ENCODE peak calls at places on chromosomes 5 and 9, in seven cellular contexts. K is kidney; U is T1000; C is NCI-H774; X is A549; N is activated CD4-positive, alpha-beta memory T cell treated with anti-CD3 and anti-CD28 coated beads for 36 hours; Q is MCF 10A. W is an unnamed sample.

GRCh38 chr9:107606149-107606790 is 116.7 kb upstream of the KLF4 start:
- DNase-seq in K (no peak), U (no peak), C (no peak), X (no peak), N (no peak), Q (no peak), W (no peak)

GRCh38 chr5:111124793-111125192 is 32.6 kb downstream of the WDR36 start:
- DNase-seq in K (no peak), U (no peak), C (no peak), X (no peak), N (no peak), Q (no peak), W (no peak)

GRCh38 chr5:56412601-56413379 is 179.7 kb upstream of the ANKRD55 start:
- DNase-seq in K (peak), U (no peak), C (no peak), X (no peak), N (peak), Q (no peak), W (no peak)

GRCh38 chr9:133813749-133814585 is 75.8 kb upstream of the SARDH start:
- DNase-seq in K (no peak), U (no peak), C (no peak), X (no peak), N (no peak), Q (no peak), W (no peak)

GRCh38 chr9:95494022-95494415 is 22.8 kb downstream of the PTCH1 start:
- DNase-seq in K (peak), U (no peak), C (peak), X (no peak), N (no peak), Q (no peak), W (no peak)

GRCh38 chr9:107976767-107977166 is 487.2 kb upstream of the KLF4 start:
- DNase-seq in K (peak), U (no peak), C (no peak), X (no peak), N (no peak), Q (no peak), W (no peak)

GRCh38 chr9:135974220-135974573 is 13.0 kb upstream of the UBAC1 start:
- DNase-seq in K (no peak), U (no peak), C (no peak), X (no peak), N (no peak), Q (no peak), W (no peak)

GRCh38 chr5:99955962-99956361 is 579.2 kb upstream of the FAM174A start:
- DNase-seq in K (peak), U (no peak), C (no peak), X (no peak), N (no peak), Q (no peak), W (peak)

GRCh38 chr9:128568470-128569083 is 16.2 kb downstream of the SPTAN1 start:
- DNase-seq in K (no peak), U (no peak), C (no peak), X (no peak), N (no peak), Q (no peak), W (no peak)

GRCh38 chr5:113487779-113488644 is at the start of gene MCC:
- DNase-seq in K (peak), U (peak), C (peak), X (peak), N (peak), Q (peak), W (peak)

GRCh38 chr9:114908796-114909448 is 21.5 kb downstream of the TNFSF8 start:
- DNase-seq in K (no peak), U (no peak), C (no peak), X (no peak), N (peak), Q (no peak), W (no peak)

GRCh38 chr5:159071382-159071781 is 28.3 kb downstream of the EBF1 start:
- DNase-seq in K (no peak), U (no peak), C (no peak), X (no peak), N (no peak), Q (no peak), W (no peak)

GRCh38 chr9:134521817-134522501 is 119.6 kb upstream of the COL5A1 start:
- DNase-seq in K (peak), U (no peak), C (no peak), X (no peak), N (no peak), Q (no peak), W (no peak)

GRCh38 chr5:7425830-7426229 is 29.9 kb downstream of the ADCY2 start:
- DNase-seq in K (no peak), U (no peak), C (no peak), X (no peak), N (no peak), Q (no peak), W (no peak)

GRCh38 chr5:73451218-73452130 is 2.9 kb upstream of the FOXD1 start:
- DNase-seq in K (peak), U (peak), C (peak), X (no peak), N (peak), Q (peak), W (peak)

GRCh38 chr5:93044860-93045666 is 536.0 kb downstream of the NR2F1-AS1 start:
- DNase-seq in K (no peak), U (no peak), C (no peak), X (no peak), N (no peak), Q (no peak), W (no peak)

GRCh38 chr5:136901-137300 is 44.9 kb downstream of the PLEKHG4B start:
- DNase-seq in K (no peak), U (no peak), C (no peak), X (no peak), N (no peak), Q (peak), W (no peak)

GRCh38 chr5:16160706-16161105 is 18.9 kb downstream of the MARCHF11 start:
- DNase-seq in K (no peak), U (peak), C (peak), X (peak), N (peak), Q (peak), W (no peak)

GRCh38 chr9:3768286-3768685 is 242.5 kb upstream of the RFX3 start:
- DNase-seq in K (no peak), U (no peak), C (no peak), X (no peak), N (no peak), Q (no peak), W (no peak)

GRCh38 chr5:72387985-72388384 is 67.8 kb downstream of the PTCD2 start:
- DNase-seq in K (no peak), U (no peak), C (no peak), X (peak), N (no peak), Q (peak), W (no peak)

GRCh38 chr5:98774192-98775046 is 956 bp downstream of the RGMB start:
- DNase-seq in K (peak), U (peak), C (peak), X (peak), N (peak), Q (peak), W (peak)

GRCh38 chr9:111000202-111000601 is 38.1 kb downstream of the LPAR1 start:
- DNase-seq in K (no peak), U (no peak), C (no peak), X (no peak), N (no peak), Q (no peak), W (no peak)

GRCh38 chr9:87874320-87874655 is 8.4 kb upstream of the SPATA31E1 start:
- DNase-seq in K (no peak), U (no peak), C (no peak), X (no peak), N (no peak), Q (no peak), W (no peak)

GRCh38 chr9:134331186-134332025 is 5.2 kb downstream of the RXRA start:
- DNase-seq in K (peak), U (no peak), C (no peak), X (no peak), N (no peak), Q (no peak), W (no peak)

GRCh38 chr5:33808699-33809098 is 83.1 kb downstream of the ADAMTS12 start:
- DNase-seq in K (no peak), U (no peak), C (no peak), X (no peak), N (no peak), Q (no peak), W (no peak)

GRCh38 chr9:131641618-131642495 is 96.5 kb downstream of the PRRT1B start:
- DNase-seq in K (peak), U (peak), C (no peak), X (no peak), N (no peak), Q (no peak), W (no peak)

GRCh38 chr9:85258823-85259370 is 482.9 kb downstream of the AGTPBP1 start:
- DNase-seq in K (no peak), U (peak), C (no peak), X (peak), N (peak), Q (peak), W (no peak)

GRCh38 chr5:127665641-127666040 is 16.8 kb downstream of the CTXN3 start:
- DNase-seq in K (no peak), U (no peak), C (no peak), X (no peak), N (no peak), Q (no peak), W (no peak)

GRCh38 chr5:103497782-103498181 is 64.8 kb downstream of the NUDT12 start:
- DNase-seq in K (no peak), U (no peak), C (no peak), X (no peak), N (no peak), Q (no peak), W (no peak)

GRCh38 chr5:152560508-152561137 is 155.5 kb upstream of the NMUR2 start:
- DNase-seq in K (peak), U (no peak), C (peak), X (peak), N (peak), Q (peak), W (no peak)

GRCh38 chr5:112957970-112958773 is 18.4 kb upstream of the DCP2 start:
- DNase-seq in K (peak), U (peak), C (no peak), X (peak), N (peak), Q (peak), W (no peak)

GRCh38 chr5:34740306-34740891 is 84.3 kb downstream of the RAI14 start:
- DNase-seq in K (peak), U (no peak), C (no peak), X (no peak), N (no peak), Q (no peak), W (no peak)